ENCODE peak calls at places on chromosomes 3 and 15, in nine cellular contexts. One of them, this sample, is unnamed.

GRCh38 chr3:66037330-66037985 is 1.3 kb downstream of the MAGI1 start:
- DNase-seq in dorsolateral prefrontal cortex: peak
- DNase-seq in G401: peak
- DNase-seq in CD8-positive, alpha-beta T cell: no peak
- DNase-seq in left ventricle myocardium inferior: peak
- DNase-seq in non-pigmented ciliary epithelial cell: no peak
- DNase-seq in omental fat pad: no peak
- DNase-seq in head of caudate nucleus: peak
- DNase-seq in HEK293T: peak
- DNase-seq in this sample: no peak

GRCh38 chr3:42803800-42804112 is 534 bp downstream of the HIGD1A start:
- DNase-seq in dorsolateral prefrontal cortex: peak
- DNase-seq in G401: no peak
- DNase-seq in CD8-positive, alpha-beta T cell: peak
- DNase-seq in left ventricle myocardium inferior: peak
- DNase-seq in non-pigmented ciliary epithelial cell: no peak
- DNase-seq in omental fat pad: no peak
- DNase-seq in head of caudate nucleus: peak
- DNase-seq in HEK293T: peak
- DNase-seq in this sample: peak

GRCh38 chr15:29917600-29918597 is 95.6 kb upstream of the TJP1 start:
- DNase-seq in dorsolateral prefrontal cortex: no peak
- DNase-seq in G401: no peak
- DNase-seq in CD8-positive, alpha-beta T cell: no peak
- DNase-seq in left ventricle myocardium inferior: no peak
- DNase-seq in non-pigmented ciliary epithelial cell: no peak
- DNase-seq in omental fat pad: no peak
- DNase-seq in head of caudate nucleus: no peak
- DNase-seq in HEK293T: no peak
- DNase-seq in this sample: no peak

GRCh38 chr15:46304320-46304719 is 669.5 kb downstream of the SQOR start:
- DNase-seq in dorsolateral prefrontal cortex: no peak
- DNase-seq in G401: no peak
- DNase-seq in CD8-positive, alpha-beta T cell: no peak
- DNase-seq in left ventricle myocardium inferior: no peak
- DNase-seq in non-pigmented ciliary epithelial cell: no peak
- DNase-seq in omental fat pad: no peak
- DNase-seq in head of caudate nucleus: no peak
- DNase-seq in HEK293T: peak
- DNase-seq in this sample: no peak

GRCh38 chr15:60917469-60918130 is 311.5 kb downstream of the RORA start:
- DNase-seq in dorsolateral prefrontal cortex: peak
- DNase-seq in G401: no peak
- DNase-seq in CD8-positive, alpha-beta T cell: no peak
- DNase-seq in left ventricle myocardium inferior: peak
- DNase-seq in non-pigmented ciliary epithelial cell: no peak
- DNase-seq in omental fat pad: no peak
- DNase-seq in head of caudate nucleus: peak
- DNase-seq in HEK293T: no peak
- DNase-seq in this sample: no peak

GRCh38 chr15:85646538-85647091 is 148.1 kb downstream of the KLHL25 start:
- DNase-seq in dorsolateral prefrontal cortex: no peak
- DNase-seq in G401: no peak
- DNase-seq in CD8-positive, alpha-beta T cell: peak
- DNase-seq in left ventricle myocardium inferior: no peak
- DNase-seq in non-pigmented ciliary epithelial cell: peak
- DNase-seq in omental fat pad: no peak
- DNase-seq in head of caudate nucleus: no peak
- DNase-seq in HEK293T: no peak
- DNase-seq in this sample: no peak

GRCh38 chr3:134007819-134008218 is 21.9 kb downstream of the SLCO2A1 start:
- DNase-seq in dorsolateral prefrontal cortex: no peak
- DNase-seq in G401: no peak
- DNase-seq in CD8-positive, alpha-beta T cell: no peak
- DNase-seq in left ventricle myocardium inferior: no peak
- DNase-seq in non-pigmented ciliary epithelial cell: no peak
- DNase-seq in omental fat pad: no peak
- DNase-seq in head of caudate nucleus: no peak
- DNase-seq in HEK293T: no peak
- DNase-seq in this sample: no peak

GRCh38 chr3:38653685-38654537 is 4.4 kb upstream of the SCN5A start:
- DNase-seq in dorsolateral prefrontal cortex: no peak
- DNase-seq in G401: no peak
- DNase-seq in CD8-positive, alpha-beta T cell: no peak
- DNase-seq in left ventricle myocardium inferior: no peak
- DNase-seq in non-pigmented ciliary epithelial cell: no peak
- DNase-seq in omental fat pad: no peak
- DNase-seq in head of caudate nucleus: no peak
- DNase-seq in HEK293T: no peak
- DNase-seq in this sample: no peak

GRCh38 chr3:126711361-126711760 is 7.3 kb downstream of the CHCHD6 start:
- DNase-seq in dorsolateral prefrontal cortex: no peak
- DNase-seq in G401: no peak
- DNase-seq in CD8-positive, alpha-beta T cell: no peak
- DNase-seq in left ventricle myocardium inferior: no peak
- DNase-seq in non-pigmented ciliary epithelial cell: peak
- DNase-seq in omental fat pad: no peak
- DNase-seq in head of caudate nucleus: no peak
- DNase-seq in HEK293T: no peak
- DNase-seq in this sample: no peak

GRCh38 chr3:65596511-65597224 is 442.1 kb downstream of the MAGI1 start:
- DNase-seq in dorsolateral prefrontal cortex: peak
- DNase-seq in G401: peak
- DNase-seq in CD8-positive, alpha-beta T cell: no peak
- DNase-seq in left ventricle myocardium inferior: no peak
- DNase-seq in non-pigmented ciliary epithelial cell: no peak
- DNase-seq in omental fat pad: no peak
- DNase-seq in head of caudate nucleus: peak
- DNase-seq in HEK293T: no peak
- DNase-seq in this sample: no peak

GRCh38 chr3:79161941-79162340 is 605.9 kb downstream of the ROBO1 start:
- DNase-seq in dorsolateral prefrontal cortex: no peak
- DNase-seq in G401: no peak
- DNase-seq in CD8-positive, alpha-beta T cell: no peak
- DNase-seq in left ventricle myocardium inferior: no peak
- DNase-seq in non-pigmented ciliary epithelial cell: no peak
- DNase-seq in omental fat pad: no peak
- DNase-seq in head of caudate nucleus: no peak
- DNase-seq in HEK293T: no peak
- DNase-seq in this sample: no peak

GRCh38 chr3:153173758-153174516 is 11.9 kb downstream of the RAP2B start:
- DNase-seq in dorsolateral prefrontal cortex: no peak
- DNase-seq in G401: no peak
- DNase-seq in CD8-positive, alpha-beta T cell: no peak
- DNase-seq in left ventricle myocardium inferior: no peak
- DNase-seq in non-pigmented ciliary epithelial cell: no peak
- DNase-seq in omental fat pad: no peak
- DNase-seq in head of caudate nucleus: no peak
- DNase-seq in HEK293T: no peak
- DNase-seq in this sample: no peak

GRCh38 chr3:183158552-183159006 is 4.0 kb downstream of the LAMP3 start:
- DNase-seq in dorsolateral prefrontal cortex: no peak
- DNase-seq in G401: no peak
- DNase-seq in CD8-positive, alpha-beta T cell: no peak
- DNase-seq in left ventricle myocardium inferior: no peak
- DNase-seq in non-pigmented ciliary epithelial cell: peak
- DNase-seq in omental fat pad: no peak
- DNase-seq in head of caudate nucleus: no peak
- DNase-seq in HEK293T: no peak
- DNase-seq in this sample: no peak

GRCh38 chr15:61169904-61170695 is 59.0 kb downstream of the RORA start:
- DNase-seq in dorsolateral prefrontal cortex: no peak
- DNase-seq in G401: no peak
- DNase-seq in CD8-positive, alpha-beta T cell: no peak
- DNase-seq in left ventricle myocardium inferior: no peak
- DNase-seq in non-pigmented ciliary epithelial cell: no peak
- DNase-seq in omental fat pad: no peak
- DNase-seq in head of caudate nucleus: no peak
- DNase-seq in HEK293T: no peak
- DNase-seq in this sample: no peak

GRCh38 chr3:180417241-180417640 is 184.7 kb upstream of the TTC14 start:
- DNase-seq in dorsolateral prefrontal cortex: no peak
- DNase-seq in G401: no peak
- DNase-seq in CD8-positive, alpha-beta T cell: no peak
- DNase-seq in left ventricle myocardium inferior: no peak
- DNase-seq in non-pigmented ciliary epithelial cell: no peak
- DNase-seq in omental fat pad: no peak
- DNase-seq in head of caudate nucleus: no peak
- DNase-seq in HEK293T: no peak
- DNase-seq in this sample: no peak

GRCh38 chr3:192224634-192225033 is 502.7 kb downstream of the FGF12 start:
- DNase-seq in dorsolateral prefrontal cortex: no peak
- DNase-seq in G401: no peak
- DNase-seq in CD8-positive, alpha-beta T cell: no peak
- DNase-seq in left ventricle myocardium inferior: no peak
- DNase-seq in non-pigmented ciliary epithelial cell: no peak
- DNase-seq in omental fat pad: no peak
- DNase-seq in head of caudate nucleus: no peak
- DNase-seq in HEK293T: no peak
- DNase-seq in this sample: no peak

GRCh38 chr3:195394700-195395099 is 48.1 kb downstream of the ACAP2 start:
- DNase-seq in dorsolateral prefrontal cortex: no peak
- DNase-seq in G401: no peak
- DNase-seq in CD8-positive, alpha-beta T cell: no peak
- DNase-seq in left ventricle myocardium inferior: no peak
- DNase-seq in non-pigmented ciliary epithelial cell: no peak
- DNase-seq in omental fat pad: no peak
- DNase-seq in head of caudate nucleus: no peak
- DNase-seq in HEK293T: peak
- DNase-seq in this sample: no peak

GRCh38 chr15:89307046-89307587 is 27.5 kb downstream of the POLG start:
- DNase-seq in dorsolateral prefrontal cortex: no peak
- DNase-seq in G401: no peak
- DNase-seq in CD8-positive, alpha-beta T cell: no peak
- DNase-seq in left ventricle myocardium inferior: no peak
- DNase-seq in non-pigmented ciliary epithelial cell: peak
- DNase-seq in omental fat pad: no peak
- DNase-seq in head of caudate nucleus: no peak
- DNase-seq in HEK293T: no peak
- DNase-seq in this sample: no peak